ENCODE peak calls at places on chromosomes 5 and 9, in four cellular contexts. O is IMR-90, N is GM12878, I is K562. G is an unnamed sample.

GRCh38 chr5:151151793-151152192 is 5.8 kb downstream of the ANXA6 start:
- DNase-seq in I (no peak), O (peak), N (peak), G (no peak)

GRCh38 chr5:143594913-143595818 is 191.7 kb upstream of the NR3C1 start:
- DNase-seq in O (peak), I (no peak), N (no peak), G (no peak)

GRCh38 chr5:163978897-163979296 is 473.5 kb downstream of the MAT2B start:
- DNase-seq in N (no peak), O (no peak), I (no peak), G (no peak)

GRCh38 chr9:115595951-115596742 is 478.2 kb upstream of the TNC start:
- DNase-seq in O (peak), N (no peak), I (no peak), G (no peak)

GRCh38 chr5:132591140-132591539 is 34.4 kb downstream of the RAD50 start:
- DNase-seq in N (no peak), O (peak), I (no peak), G (peak)

GRCh38 chr5:143932584-143932983 is 120.6 kb downstream of the HMHB1 start:
- DNase-seq in O (peak), I (no peak), N (no peak), G (no peak)

GRCh38 chr9:74255489-74255984 is 241.6 kb upstream of the RORB start:
- DNase-seq in I (no peak), O (no peak), N (no peak), G (no peak)

GRCh38 chr9:4743131-4743875 is 2.3 kb upstream of the AK3 start:
- DNase-seq in I (no peak), N (no peak), O (no peak), G (no peak)

GRCh38 chr5:171418316-171418981 is 998 bp upstream of the FGF18 start:
- DNase-seq in I (peak), O (peak), N (no peak), G (peak)

GRCh38 chr9:12916037-12916436 is 141.2 kb downstream of the LURAP1L start:
- DNase-seq in N (no peak), O (peak), I (no peak), G (no peak)

GRCh38 chr5:40150896-40151295 is 528.8 kb upstream of the PTGER4 start:
- DNase-seq in O (peak), I (no peak), N (no peak), G (no peak)

GRCh38 chr5:159456722-159457462 is 126.6 kb upstream of the IL12B start:
- DNase-seq in I (no peak), O (peak), N (peak), G (no peak)

GRCh38 chr9:117205806-117206205 is 209.1 kb downstream of the ASTN2 start:
- DNase-seq in N (no peak), O (peak), I (no peak), G (no peak)

GRCh38 chr5:17224858-17225436 is 7.5 kb downstream of the BASP1 start:
- DNase-seq in O (peak), N (peak), I (no peak), G (no peak)

GRCh38 chr9:131478421-131478868 is 24.3 kb upstream of the POMT1 start:
- DNase-seq in I (peak), O (no peak), N (no peak), G (peak)

GRCh38 chr5:14040542-14040941 is 96.1 kb upstream of the DNAH5 start:
- DNase-seq in O (peak), N (no peak), I (peak), G (no peak)

GRCh38 chr5:16603295-16603694 is 13.5 kb downstream of the RETREG1 start:
- DNase-seq in I (no peak), O (no peak), N (no peak), G (no peak)

GRCh38 chr5:132822650-132823480 is 7.6 kb downstream of the SHROOM1 start:
- DNase-seq in I (no peak), O (no peak), N (no peak), G (no peak)

GRCh38 chr5:56686337-56687198 is 128.8 kb upstream of the MAP3K1 start:
- DNase-seq in O (no peak), N (peak), I (no peak), G (no peak)

GRCh38 chr9:17905356-17906203 is 326.7 kb downstream of the SH3GL2 start:
- DNase-seq in O (no peak), N (no peak), I (no peak), G (no peak)

GRCh38 chr9:91720313-91720712 is 229.7 kb downstream of the ROR2 start:
- DNase-seq in N (no peak), I (no peak), O (peak), G (no peak)

GRCh38 chr5:77643654-77644404 is 5.3 kb upstream of the OTP start:
- DNase-seq in O (no peak), N (no peak), I (no peak), G (no peak)

GRCh38 chr9:95017062-95017461 is 290.6 kb downstream of the AOPEP start:
- DNase-seq in O (peak), I (no peak), N (no peak), G (no peak)

GRCh38 chr9:72151099-72151498 is 1.9 kb downstream of the GDA start:
- DNase-seq in O (no peak), N (no peak), I (no peak), G (no peak)

GRCh38 chr9:128735373-128735772 is 11.4 kb upstream of the ZDHHC12 start:
- DNase-seq in O (no peak), N (no peak), I (no peak), G (no peak)

GRCh38 chr5:95605786-95606185 is 14.1 kb upstream of the GPR150 start:
- DNase-seq in I (no peak), N (no peak), O (no peak), G (no peak)

GRCh38 chr5:124741711-124742496 is 4.5 kb downstream of the ZNF608 start:
- DNase-seq in N (no peak), O (peak), I (no peak), G (peak)

GRCh38 chr9:119559056-119559455 is 189.8 kb upstream of the BRINP1 start:
- DNase-seq in N (no peak), O (no peak), I (no peak), G (no peak)

GRCh38 chr5:172417983-172418630 is 36.2 kb downstream of the SH3PXD2B start:
- DNase-seq in O (peak), N (no peak), I (no peak), G (peak)

GRCh38 chr5:123855630-123856029 is 343.7 kb downstream of the CSNK1G3 start:
- DNase-seq in O (no peak), N (no peak), I (no peak), G (no peak)

GRCh38 chr5:159511570-159511969 is 181.3 kb upstream of the IL12B start:
- DNase-seq in N (no peak), O (peak), I (no peak), G (no peak)

GRCh38 chr5:154285661-154286408 is 95.3 kb downstream of the GALNT10 start:
- DNase-seq in I (no peak), O (peak), N (no peak), G (peak)

DNA sequence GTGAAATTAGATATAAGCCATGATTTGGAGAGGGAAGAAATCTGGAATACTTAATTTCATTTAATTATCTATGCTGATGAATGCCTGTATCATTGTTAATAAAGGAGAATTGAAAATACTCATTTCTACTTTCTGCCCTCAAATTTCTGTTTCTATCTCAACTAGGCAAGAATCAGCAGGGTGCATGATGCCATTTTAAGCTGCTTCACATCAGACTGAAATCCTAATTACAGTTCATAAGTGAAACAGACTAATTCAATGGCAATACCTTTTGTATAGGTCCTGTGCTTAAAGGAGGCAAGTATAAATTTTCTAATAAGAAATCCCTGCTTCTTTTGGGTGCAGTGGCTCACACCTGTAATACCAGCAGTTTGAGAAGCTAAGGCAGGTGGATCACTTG is 22.3 kb upstream of the TAL2 start:
- DNase-seq in N (no peak), I (no peak), O (no peak), G (no peak)
- TF ChIP-seq FOS in N (no peak), I (no peak), O (no peak), G (no peak)

GRCh38 chr5:135214897-135215616 is 181.0 kb upstream of the PITX1 start:
- DNase-seq in O (peak), N (no peak), I (no peak), G (no peak)
- TF ChIP-seq FOS in O (no peak), N (no peak), I (no peak), G (no peak)

GRCh38 chr9:77598510-77598909 is 49.6 kb downstream of the GNA14 start:
- DNase-seq in O (peak), N (no peak), I (no peak), G (peak)
- TF ChIP-seq FOS in O (no peak), N (no peak), I (no peak), G (no peak)

DNA sequence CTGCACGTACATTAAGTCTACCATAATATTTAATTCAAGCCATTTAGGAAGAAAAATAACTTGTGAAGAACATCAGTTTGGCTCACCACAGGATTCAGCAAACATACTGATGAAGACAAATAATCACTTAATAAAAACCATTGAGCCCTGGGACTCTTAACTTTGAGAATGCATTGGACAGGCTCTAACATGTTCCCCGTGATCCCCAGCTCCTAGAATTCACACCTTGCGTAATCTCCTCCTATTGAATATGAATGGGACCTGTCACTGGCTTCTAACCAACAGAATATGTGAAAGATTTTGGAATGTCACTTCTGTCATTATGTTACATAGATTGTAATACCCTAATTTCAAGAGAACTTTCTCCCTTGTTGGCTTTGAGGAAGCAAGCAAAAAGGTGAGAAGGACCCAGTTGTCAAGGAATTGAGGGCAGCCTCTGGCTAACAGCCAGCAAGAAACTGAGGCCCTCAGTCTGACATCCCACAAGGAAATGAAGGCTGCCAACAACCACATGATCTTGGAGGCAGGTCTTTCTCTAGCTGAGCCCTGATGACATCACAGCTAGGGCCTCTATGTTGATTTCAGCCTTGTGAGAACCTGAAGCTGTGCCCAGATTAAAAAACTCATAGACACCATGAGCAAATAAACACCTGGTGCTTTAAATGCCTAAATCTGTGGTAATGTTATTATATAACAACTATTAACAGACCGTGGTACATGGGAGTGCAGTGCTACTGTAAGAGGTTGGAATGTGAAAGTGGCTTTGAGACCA is 433.2 kb downstream of the SEMA5A start:
- DNase-seq in O (peak), N (no peak), I (no peak), G (no peak)
- TF ChIP-seq FOS in O (no peak), N (no peak), I (no peak), G (no peak)

GRCh38 chr9:78812665-78813064 is 515.7 kb downstream of the PSAT1 start:
- DNase-seq in O (no peak), N (no peak), I (no peak), G (no peak)

GRCh38 chr9:78811562-78812276 is 514.8 kb downstream of the PSAT1 start:
- DNase-seq in O (peak), N (no peak), I (no peak), G (no peak)

GRCh38 chr9:78806492-78807160 is 509.7 kb downstream of the PSAT1 start:
- DNase-seq in I (no peak), N (no peak), O (peak), G (no peak)

GRCh38 chr9:78808087-78808486 is 511.2 kb downstream of the PSAT1 start:
- DNase-seq in N (no peak), O (no peak), I (no peak), G (no peak)

GRCh38 chr9:78807286-78807685 is 510.4 kb downstream of the PSAT1 start:
- DNase-seq in N (no peak), I (no peak), O (no peak), G (no peak)
- TF ChIP-seq FOS in N (no peak), I (no peak), O (no peak), G (no peak)

GRCh38 chr9:121609845-121610637 is 41.4 kb upstream of the DAB2IP start:
- DNase-seq in I (no peak), N (no peak), O (peak), G (peak)

GRCh38 chr9:121604242-121604641 is 47.2 kb upstream of the DAB2IP start:
- DNase-seq in I (no peak), N (no peak), O (no peak), G (no peak)

GRCh38 chr9:121604654-121605053 is 46.8 kb upstream of the DAB2IP start:
- DNase-seq in O (no peak), N (no peak), I (no peak), G (no peak)

GRCh38 chr9:121610638-121610953 is 40.8 kb upstream of the DAB2IP start:
- DNase-seq in I (no peak), N (no peak), O (no peak), G (no peak)

GRCh38 chr9:121607434-121608248 is 43.8 kb upstream of the DAB2IP start:
- DNase-seq in O (peak), N (no peak), I (no peak), G (no peak)
- TF ChIP-seq FOS in O (peak), N (no peak), I (no peak), G (peak)

DNA sequence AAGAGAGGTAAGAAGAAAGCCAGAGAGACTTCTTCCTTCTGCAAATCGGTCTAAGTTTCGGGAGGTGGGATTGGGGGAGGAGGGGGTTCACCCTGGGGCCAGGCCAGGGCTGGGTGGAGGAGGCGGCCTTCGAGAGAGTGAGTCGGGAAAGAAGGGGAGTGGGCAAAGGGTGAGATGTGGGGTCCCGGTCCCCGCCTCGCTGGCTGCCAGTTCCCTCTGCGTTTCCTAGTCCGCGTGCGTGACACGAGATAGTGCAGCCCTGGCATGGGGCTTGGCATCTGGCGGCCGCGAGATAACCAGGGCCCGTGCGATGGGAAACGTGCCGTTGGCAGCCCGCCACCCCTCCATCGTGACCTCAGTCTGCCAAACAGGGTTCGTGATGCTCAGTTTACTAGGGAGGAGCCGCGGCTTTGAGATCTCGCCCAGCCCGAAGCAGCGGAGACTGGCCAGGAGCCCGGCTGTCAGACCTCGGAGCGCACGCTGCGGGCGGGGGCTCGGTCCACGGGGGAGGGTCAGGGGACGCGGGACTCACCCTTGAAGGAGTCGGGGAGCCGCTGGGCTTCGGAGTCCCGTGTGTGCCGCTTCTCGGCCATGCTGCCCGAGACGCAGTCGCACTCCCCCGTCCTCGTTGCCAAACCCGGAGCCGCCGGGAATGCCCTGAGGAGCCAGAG is at the start of gene STOM:
- DNase-seq in O (peak), N (no peak), I (no peak), G (peak)
- TF ChIP-seq FOS in O (no peak), N (no peak), I (no peak), G (no peak)

G was measured in endothelial cell of umbilical vein.